ENCODE peak calls at places on chromosomes 16 and 17, in four cellular contexts. One of them, this sample, is unnamed.

GRCh38 chr16:56673916-56674315 is 4.3 kb downstream of the MT1H start:
- DNase-seq in WTC11: no peak
- DNase-seq in SK-N-SH: no peak
- DNase-seq in K562: no peak
- DNase-seq in this sample: peak

GRCh38 chr17:4870850-4871249 is 28.5 kb upstream of the C17orf107 start:
- DNase-seq in WTC11: no peak
- DNase-seq in SK-N-SH: no peak
- DNase-seq in K562: no peak
- DNase-seq in this sample: no peak

GRCh38 chr17:57955183-57955952 is at the start of gene CUEDC1:
- DNase-seq in WTC11: peak
- DNase-seq in SK-N-SH: peak
- DNase-seq in K562: peak
- DNase-seq in this sample: no peak

GRCh38 chr17:83012873-83013778 is 66.3 kb upstream of the METRNL start:
- DNase-seq in WTC11: no peak
- DNase-seq in SK-N-SH: peak
- DNase-seq in K562: no peak
- DNase-seq in this sample: no peak

GRCh38 chr16:71929048-71929447 is 33.7 kb downstream of the IST1 start:
- DNase-seq in WTC11: no peak
- DNase-seq in SK-N-SH: no peak
- DNase-seq in K562: no peak
- DNase-seq in this sample: no peak

GRCh38 chr17:49229805-49230600 is 584 bp downstream of the PHOSPHO1 start:
- DNase-seq in WTC11: no peak
- DNase-seq in SK-N-SH: peak
- DNase-seq in K562: no peak
- DNase-seq in this sample: no peak

GRCh38 chr16:71585318-71585703 is 8.4 kb upstream of the TAT start:
- DNase-seq in WTC11: no peak
- DNase-seq in SK-N-SH: no peak
- DNase-seq in K562: no peak
- DNase-seq in this sample: peak

GRCh38 chr16:1635070-1635469 is 22.9 kb downstream of the CRAMP1 start:
- DNase-seq in WTC11: no peak
- DNase-seq in SK-N-SH: no peak
- DNase-seq in K562: no peak
- DNase-seq in this sample: no peak

GRCh38 chr16:57810197-57811024 is 8.1 kb upstream of the KIFC3 start:
- DNase-seq in WTC11: peak
- DNase-seq in SK-N-SH: no peak
- DNase-seq in K562: peak
- DNase-seq in this sample: peak

GRCh38 chr17:73519011-73519410 is 125.2 kb downstream of the SDK2 start:
- DNase-seq in WTC11: no peak
- DNase-seq in SK-N-SH: no peak
- DNase-seq in K562: no peak
- DNase-seq in this sample: no peak

GRCh38 chr16:85625053-85625452 is 11.9 kb downstream of the GSE1 start:
- DNase-seq in WTC11: no peak
- DNase-seq in SK-N-SH: peak
- DNase-seq in K562: no peak
- DNase-seq in this sample: no peak

GRCh38 chr16:14436410-14436955 is 193.6 kb downstream of the PARN start:
- DNase-seq in WTC11: no peak
- DNase-seq in SK-N-SH: no peak
- DNase-seq in K562: no peak
- DNase-seq in this sample: no peak
- TF ChIP-seq FOXJ3 in WTC11: no peak
- TF ChIP-seq FOXJ3 in SK-N-SH: no peak
- TF ChIP-seq FOXJ3 in K562: no peak
- TF ChIP-seq FOXJ3 in this sample: no peak

GRCh38 chr17:81921996-81922565 is 4.1 kb upstream of the SIRT7 start:
- DNase-seq in WTC11: no peak
- DNase-seq in SK-N-SH: no peak
- DNase-seq in K562: peak
- DNase-seq in this sample: no peak

GRCh38 chr17:81922566-81923301 is 4.8 kb upstream of the SIRT7 start:
- DNase-seq in WTC11: no peak
- DNase-seq in SK-N-SH: no peak
- DNase-seq in K562: no peak
- DNase-seq in this sample: no peak

GRCh38 chr17:81924557-81925532 is 2.7 kb downstream of the MAFG start:
- DNase-seq in WTC11: no peak
- DNase-seq in SK-N-SH: no peak
- DNase-seq in K562: peak
- DNase-seq in this sample: peak

GRCh38 chr17:81921531-81921862 is 3.5 kb upstream of the SIRT7 start:
- DNase-seq in WTC11: no peak
- DNase-seq in SK-N-SH: no peak
- DNase-seq in K562: no peak
- DNase-seq in this sample: no peak

GRCh38 chr17:81923302-81924260 is 4.0 kb downstream of the MAFG start:
- DNase-seq in WTC11: peak
- DNase-seq in SK-N-SH: no peak
- DNase-seq in K562: peak
- DNase-seq in this sample: no peak
- TF ChIP-seq FOXJ3 in WTC11: no peak
- TF ChIP-seq FOXJ3 in SK-N-SH: no peak
- TF ChIP-seq FOXJ3 in K562: no peak
- TF ChIP-seq FOXJ3 in this sample: no peak

DNA sequence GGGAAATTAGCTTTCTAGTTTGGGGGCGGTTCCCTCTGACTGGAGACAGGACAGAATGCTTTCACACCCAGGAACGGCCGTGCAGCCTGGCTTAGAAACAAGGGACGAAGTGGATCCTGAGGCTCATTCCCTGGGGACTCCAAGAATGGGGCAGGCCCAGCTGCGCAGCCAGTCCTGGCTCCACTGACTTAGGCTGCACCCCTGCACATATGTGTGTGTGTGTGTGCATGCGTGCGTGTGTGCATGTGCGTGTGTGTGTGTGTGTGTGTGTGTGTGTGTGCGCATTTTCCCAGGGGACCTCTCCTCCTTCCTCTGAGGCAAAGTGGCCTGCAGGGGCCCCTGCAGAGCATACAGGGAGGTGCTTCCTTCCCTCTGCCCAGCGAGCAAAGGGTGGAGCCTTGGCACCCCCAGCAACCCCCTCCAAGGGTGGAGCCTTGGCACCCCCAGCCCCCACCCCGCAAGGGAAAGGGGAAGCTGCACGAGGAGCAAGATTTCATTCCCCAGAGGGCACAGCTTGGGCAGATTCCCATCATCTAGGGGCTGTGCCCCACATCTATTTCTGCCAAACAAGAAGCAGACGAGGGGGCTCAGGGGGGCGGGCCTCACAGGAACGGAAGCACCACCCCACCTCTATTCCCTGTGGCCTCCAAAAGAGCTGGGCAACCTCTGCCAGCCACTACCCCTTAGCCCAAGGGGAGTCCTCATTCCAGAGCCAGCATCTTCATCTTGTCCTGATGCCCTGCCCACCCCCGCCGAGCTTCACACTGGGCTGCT is 97.6 kb upstream of the CBX4 start:
- DNase-seq in WTC11: no peak
- DNase-seq in SK-N-SH: no peak
- DNase-seq in K562: no peak
- DNase-seq in this sample: no peak
- TF ChIP-seq FOXJ3 in WTC11: no peak
- TF ChIP-seq FOXJ3 in SK-N-SH: no peak
- TF ChIP-seq FOXJ3 in K562: no peak
- TF ChIP-seq FOXJ3 in this sample: no peak

DNA sequence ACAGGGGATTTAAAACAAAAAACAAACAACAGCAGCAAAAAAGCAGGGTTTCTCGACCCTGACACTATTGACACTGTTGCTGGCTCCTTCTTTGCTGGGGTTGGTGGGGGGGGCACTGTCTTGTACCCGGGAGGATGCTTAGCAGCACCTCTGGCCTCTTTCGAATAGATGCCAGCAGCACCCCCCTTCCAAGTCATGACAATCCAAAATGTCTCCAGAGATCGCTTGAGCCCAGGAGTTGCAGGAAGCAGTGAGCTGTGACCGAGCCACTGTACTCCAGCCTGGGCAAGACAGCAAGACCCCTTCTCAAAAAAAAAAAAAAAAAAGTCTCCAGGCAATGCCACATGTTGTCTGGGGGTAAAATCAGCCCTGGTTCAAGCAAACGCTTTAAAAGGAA is 20.3 kb downstream of the SERPINF1 start:
- DNase-seq in WTC11: no peak
- DNase-seq in SK-N-SH: no peak
- DNase-seq in K562: no peak
- DNase-seq in this sample: no peak
- TF ChIP-seq FOXJ3 in WTC11: no peak
- TF ChIP-seq FOXJ3 in SK-N-SH: no peak
- TF ChIP-seq FOXJ3 in K562: no peak
- TF ChIP-seq FOXJ3 in this sample: no peak

GRCh38 chr16:24539295-24539849 is at the start of gene RBBP6:
- DNase-seq in WTC11: peak
- DNase-seq in SK-N-SH: peak
- DNase-seq in K562: peak
- DNase-seq in this sample: peak
- TF ChIP-seq FOXJ3 in WTC11: no peak
- TF ChIP-seq FOXJ3 in SK-N-SH: no peak
- TF ChIP-seq FOXJ3 in K562: no peak
- TF ChIP-seq FOXJ3 in this sample: no peak

GRCh38 chr16:69873783-69874182 is 77.4 kb upstream of the CLEC18A start:
- DNase-seq in WTC11: no peak
- DNase-seq in SK-N-SH: no peak
- DNase-seq in K562: no peak
- DNase-seq in this sample: no peak
- TF ChIP-seq FOXJ3 in WTC11: no peak
- TF ChIP-seq FOXJ3 in SK-N-SH: no peak
- TF ChIP-seq FOXJ3 in K562: no peak
- TF ChIP-seq FOXJ3 in this sample: no peak

GRCh38 chr17:42525221-42525620 is 10.8 kb upstream of the NAGLU start:
- DNase-seq in WTC11: no peak
- DNase-seq in SK-N-SH: no peak
- DNase-seq in K562: no peak
- DNase-seq in this sample: no peak
- TF ChIP-seq FOXJ3 in WTC11: no peak
- TF ChIP-seq FOXJ3 in SK-N-SH: no peak
- TF ChIP-seq FOXJ3 in K562: no peak
- TF ChIP-seq FOXJ3 in this sample: no peak